ENCODE peak calls at places on chromosomes 4 and X, in nine cellular contexts. B is IMR-90; X is ovary; V is prostate gland; Q is HepG2; M is adrenal gland; K is neural progenitor cell; J is aorta; Z is CD8-positive, alpha-beta T cell. H is an unnamed sample.

GRCh38 chr4:166972071-166972470 is 262.2 kb downstream of the SPOCK3 start:
- DNase-seq in B (no peak), X (no peak), V (no peak), Q (no peak), M (no peak), K (no peak), J (no peak), Z (no peak), H (peak; percentile 87)

GRCh38 chrX:31070057-31070468 is 1.8 kb downstream of the FTHL17 start:
- DNase-seq in B (no peak), X (no peak), V (no peak), Q (no peak), M (no peak), K (no peak), J (no peak), Z (no peak), H (no peak)

GRCh38 chrX:71619193-71619592 is 882 bp upstream of the CXCR3 start:
- DNase-seq in B (no peak), X (no peak), V (no peak), Q (no peak), M (no peak), K (no peak), J (peak; percentile 5), Z (no peak), H (no peak)

GRCh38 chr4:106707776-106708603 is 328.1 kb downstream of the DKK2 start:
- DNase-seq in B (no peak), X (no peak), V (no peak), Q (no peak), M (no peak), K (no peak), J (no peak), Z (no peak), H (no peak)

GRCh38 chrX:147476008-147476407 is 435.7 kb upstream of the FMR1 start:
- DNase-seq in B (no peak), X (no peak), V (no peak), Q (peak; percentile 4), M (peak; percentile 43), K (peak; percentile 50), J (no peak), Z (no peak), H (no peak)

GRCh38 chr4:127936974-127937373 is 28.0 kb downstream of the MFSD8 start:
- DNase-seq in B (peak; percentile 30), X (no peak), V (no peak), Q (no peak), M (no peak), K (no peak), J (no peak), Z (no peak), H (no peak)

GRCh38 chr4:64266263-64266662 is 143.0 kb downstream of the TECRL start:
- DNase-seq in B (no peak), X (no peak), V (no peak), Q (no peak), M (no peak), K (no peak), J (no peak), Z (no peak), H (no peak)

GRCh38 chr4:14254806-14255445 is 627.4 kb upstream of the BOD1L1 start:
- DNase-seq in B (no peak), X (no peak), V (no peak), Q (no peak), M (no peak), K (no peak), J (no peak), Z (no peak), H (no peak)

GRCh38 chr4:183788308-183788707 is 116.8 kb upstream of the STOX2 start:
- DNase-seq in B (no peak), X (no peak), V (no peak), Q (no peak), M (no peak), K (no peak), J (no peak), Z (no peak), H (no peak)

GRCh38 chrX:153423652-153424051 is 12.4 kb downstream of the ZFP92 start:
- DNase-seq in B (no peak), X (no peak), V (no peak), Q (no peak), M (peak; percentile 57), K (no peak), J (no peak), Z (no peak), H (no peak)

GRCh38 chr4:173056708-173057107 is 111.9 kb upstream of the GALNT7 start:
- DNase-seq in B (no peak), X (no peak), V (peak; percentile 37), Q (no peak), M (no peak), K (no peak), J (no peak), Z (no peak), H (no peak)

GRCh38 chr4:2390146-2390545 is 28.3 kb downstream of the ZFYVE28 start:
- DNase-seq in B (no peak), X (no peak), V (no peak), Q (peak; percentile 15), M (no peak), K (no peak), J (no peak), Z (no peak), H (no peak)

GRCh38 chr4:144589512-144589911 is 56.4 kb upstream of the HHIP start:
- DNase-seq in B (no peak), X (no peak), V (no peak), Q (no peak), M (no peak), K (no peak), J (no peak), Z (no peak), H (no peak)

GRCh38 chr4:6771229-6771671 is 11.3 kb upstream of the KIAA0232 start:
- DNase-seq in B (peak; percentile 16), X (no peak), V (no peak), Q (no peak), M (peak; percentile 42), K (no peak), J (peak; percentile 96), Z (no peak), H (no peak)

GRCh38 chr4:77821775-77822174 is 2.6 kb upstream of the CNOT6L start:
- DNase-seq in B (no peak), X (no peak), V (no peak), Q (no peak), M (no peak), K (no peak), J (no peak), Z (peak; percentile 54), H (no peak)

DNA sequence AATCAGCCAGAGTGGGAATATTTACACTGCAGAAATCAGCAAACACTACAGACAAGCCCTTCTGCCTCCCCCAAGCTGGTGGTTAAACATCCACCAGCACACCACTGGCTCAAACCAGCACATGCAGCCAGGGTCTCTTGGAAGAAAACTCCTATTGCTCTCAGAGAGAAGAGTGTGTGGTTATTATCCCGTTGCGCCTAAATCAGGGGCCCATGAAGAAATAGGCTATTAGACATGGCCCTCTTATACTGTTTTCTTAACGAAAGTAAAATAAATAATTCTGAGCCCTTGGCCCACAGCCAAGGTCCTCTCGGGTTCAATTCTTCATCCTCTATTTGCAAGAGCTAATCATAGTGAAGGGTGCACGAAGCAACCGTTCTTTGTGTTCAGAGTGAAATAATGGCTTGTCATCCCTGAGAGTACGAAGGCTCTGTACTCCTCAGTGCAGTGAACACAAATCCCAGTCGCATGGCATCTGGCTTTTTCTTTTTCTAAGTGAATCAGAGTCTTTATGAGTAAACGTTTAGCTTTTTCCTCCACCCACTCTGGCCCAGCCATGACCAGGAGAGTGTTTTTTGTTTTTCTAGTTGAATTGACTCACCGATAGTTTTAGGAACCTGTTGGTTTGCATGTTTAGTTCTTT is 33.4 kb upstream of the RBM47 start:
- DNase-seq in B (peak; percentile 89), X (peak; percentile 12), V (no peak), Q (peak; percentile 68), M (peak; percentile 41), K (no peak), J (no peak), Z (no peak), H (peak; percentile 71)
- H3K27ac ChIP-seq in B (no peak overlapping the region), X (no peak overlapping the region), V (no peak overlapping the region), Q (peak overlapping the region; percentile 57), M (peak overlapping the region; percentile 69), K (no peak overlapping the region), J (no peak overlapping the region), Z (no peak overlapping the region), H (peak overlapping the region; percentile 44)

DNA sequence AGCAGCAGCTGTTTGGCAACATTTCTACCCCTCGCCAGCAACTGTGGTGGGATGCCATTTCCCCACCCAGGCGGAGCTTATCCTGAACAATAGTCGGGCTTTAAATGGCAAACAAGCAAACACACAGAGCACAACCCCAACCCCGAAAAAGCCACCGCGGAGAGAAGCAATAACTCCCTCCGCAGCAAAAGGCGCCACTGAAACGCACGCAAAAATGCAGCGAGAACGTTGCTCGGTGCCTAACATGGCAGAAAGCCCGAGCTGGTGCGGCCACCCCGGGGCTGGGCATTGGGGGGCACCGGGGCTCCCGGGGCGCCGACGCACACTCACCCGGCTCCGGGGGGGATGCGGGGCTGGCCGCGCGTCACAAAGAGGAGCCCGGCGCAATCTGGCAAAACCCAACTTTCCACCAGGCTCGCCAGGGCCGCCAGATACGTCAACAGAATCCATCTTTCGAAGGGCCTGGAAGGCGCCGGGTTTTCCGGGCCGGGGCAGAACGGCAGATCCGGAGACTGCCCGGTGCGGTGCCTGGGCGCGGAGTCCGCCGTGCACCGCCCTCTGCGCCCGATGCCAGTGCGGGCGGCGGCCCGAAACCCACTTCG is 818 bp downstream of the RAI2 start:
- DNase-seq in B (no peak), X (peak; percentile 31), V (peak; percentile 4), Q (no peak), M (peak; percentile 33), K (peak; percentile 39), J (no peak), Z (no peak), H (no peak)
- H3K27ac ChIP-seq in B (no peak overlapping the region), X (peak overlapping the region; percentile 64), V (peak overlapping the region; percentile 57), Q (no peak overlapping the region), M (peak overlapping the region; percentile 62), K (no peak overlapping the region), J (no peak overlapping the region), Z (no peak overlapping the region), H (no peak overlapping the region)

DNA sequence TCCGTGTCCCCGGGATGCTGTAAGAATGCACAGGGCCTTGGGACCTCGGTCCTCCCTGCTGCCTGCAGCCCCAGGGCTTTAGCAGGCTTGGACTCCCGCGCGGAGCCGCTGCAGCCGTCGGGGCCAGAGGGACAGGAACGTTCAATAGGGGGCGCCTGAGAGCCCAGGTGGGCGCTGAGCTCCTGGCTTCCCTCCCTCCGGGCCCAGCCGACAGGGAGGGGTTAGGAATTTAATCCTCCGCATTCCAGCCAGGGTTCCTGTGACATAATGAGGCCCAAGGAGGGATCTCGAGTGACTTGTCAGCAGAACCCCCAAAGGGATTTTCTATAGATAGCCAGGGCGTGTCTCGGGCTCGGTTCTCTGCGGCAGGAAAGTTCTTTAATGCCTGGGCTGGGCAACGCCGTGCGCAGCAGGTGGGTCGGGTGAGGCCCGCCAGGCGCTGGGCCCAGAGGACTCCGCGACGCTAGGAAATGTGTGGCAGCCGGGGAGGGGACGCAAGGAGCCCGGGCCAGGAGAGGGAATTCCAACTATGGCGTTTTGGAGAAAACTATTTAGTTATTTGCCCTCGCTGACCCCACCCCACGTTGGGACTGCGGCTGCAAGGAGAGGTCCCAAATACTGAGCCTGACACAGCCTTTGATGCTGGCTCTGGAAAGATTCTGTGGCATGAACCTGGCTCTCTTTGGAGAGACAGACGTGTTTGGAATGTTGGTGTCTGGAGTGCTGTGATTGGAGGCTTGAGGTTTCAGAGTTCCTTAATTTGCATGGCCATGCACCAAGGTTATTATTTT is 285.2 kb upstream of the GATB start:
- DNase-seq in B (no peak), X (no peak), V (peak; percentile 8), Q (peak; percentile 4), M (no peak), K (peak; percentile 94), J (no peak), Z (no peak), H (no peak)
- H3K27ac ChIP-seq in B (no peak overlapping the region), X (no peak overlapping the region), V (no peak overlapping the region), Q (no peak overlapping the region), M (no peak overlapping the region), K (no peak overlapping the region), J (peak overlapping the region; percentile 16), Z (no peak overlapping the region), H (no peak overlapping the region)

GRCh38 chr4:80461412-80461811 is 125.9 kb downstream of the CFAP299 start:
- DNase-seq in B (no peak), X (no peak), V (no peak), Q (no peak), M (no peak), K (no peak), J (no peak), Z (no peak), H (peak; percentile 40)
- H3K27ac ChIP-seq in B (no peak overlapping the region), X (no peak overlapping the region), V (no peak overlapping the region), Q (no peak overlapping the region), M (no peak overlapping the region), K (no peak overlapping the region), J (no peak overlapping the region), Z (no peak overlapping the region), H (peak overlapping the region; percentile 51)

H was measured in epithelial cell of prostate.